ENCODE peak calls at places on chromosomes 1 and 21, in nine cellular contexts. One of them, this sample, is unnamed.

GRCh38 chr1:25519624-25520023 is 23.8 kb upstream of the LDLRAP1 start:
- DNase-seq in esophagus muscularis mucosa: no peak
- DNase-seq in tibial nerve: no peak
- DNase-seq in sigmoid colon: no peak
- DNase-seq in colonic mucosa: no peak
- DNase-seq in IMR-90: peak
- DNase-seq in GM23338: no peak
- DNase-seq in cardiac fibroblast: peak
- DNase-seq in lower lobe of right lung: no peak
- DNase-seq in this sample: peak

GRCh38 chr21:32772281-32773047 is 909 bp upstream of the PAXBP1 start:
- DNase-seq in cardiac fibroblast: peak
- DNase-seq in IMR-90: peak
- DNase-seq in colonic mucosa: peak
- DNase-seq in GM23338: peak
- DNase-seq in tibial nerve: peak
- DNase-seq in lower lobe of right lung: no peak
- DNase-seq in esophagus muscularis mucosa: no peak
- DNase-seq in sigmoid colon: no peak
- DNase-seq in this sample: peak

GRCh38 chr1:2836333-2836970 is 35.0 kb upstream of the TTC34 start:
- DNase-seq in GM23338: no peak
- DNase-seq in lower lobe of right lung: peak
- DNase-seq in IMR-90: no peak
- DNase-seq in tibial nerve: no peak
- DNase-seq in sigmoid colon: no peak
- DNase-seq in cardiac fibroblast: no peak
- DNase-seq in esophagus muscularis mucosa: no peak
- DNase-seq in colonic mucosa: no peak
- DNase-seq in this sample: no peak

GRCh38 chr21:46156378-46156645 is 933 bp upstream of the FTCD start:
- DNase-seq in lower lobe of right lung: no peak
- DNase-seq in GM23338: no peak
- DNase-seq in cardiac fibroblast: no peak
- DNase-seq in tibial nerve: no peak
- DNase-seq in sigmoid colon: peak
- DNase-seq in esophagus muscularis mucosa: no peak
- DNase-seq in IMR-90: no peak
- DNase-seq in colonic mucosa: no peak
- DNase-seq in this sample: no peak

GRCh38 chr21:41422546-41423372 is 3.3 kb upstream of the MX1 start:
- DNase-seq in IMR-90: no peak
- DNase-seq in sigmoid colon: no peak
- DNase-seq in tibial nerve: no peak
- DNase-seq in GM23338: no peak
- DNase-seq in cardiac fibroblast: no peak
- DNase-seq in colonic mucosa: no peak
- DNase-seq in esophagus muscularis mucosa: no peak
- DNase-seq in lower lobe of right lung: no peak
- DNase-seq in this sample: no peak

GRCh38 chr1:223023863-223024262 is 119.2 kb downstream of the TLR5 start:
- DNase-seq in GM23338: no peak
- DNase-seq in IMR-90: no peak
- DNase-seq in tibial nerve: no peak
- DNase-seq in lower lobe of right lung: no peak
- DNase-seq in cardiac fibroblast: no peak
- DNase-seq in sigmoid colon: no peak
- DNase-seq in colonic mucosa: no peak
- DNase-seq in esophagus muscularis mucosa: no peak
- DNase-seq in this sample: no peak

GRCh38 chr1:31297273-31298247 is 728 bp downstream of the ZCCHC17 start:
- DNase-seq in colonic mucosa: peak
- DNase-seq in GM23338: peak
- DNase-seq in lower lobe of right lung: no peak
- DNase-seq in tibial nerve: no peak
- DNase-seq in esophagus muscularis mucosa: no peak
- DNase-seq in IMR-90: peak
- DNase-seq in cardiac fibroblast: peak
- DNase-seq in sigmoid colon: no peak
- DNase-seq in this sample: peak

GRCh38 chr1:100606438-100606837 is 68.5 kb downstream of the GPR88 start:
- DNase-seq in sigmoid colon: no peak
- DNase-seq in tibial nerve: peak
- DNase-seq in esophagus muscularis mucosa: no peak
- DNase-seq in IMR-90: peak
- DNase-seq in GM23338: peak
- DNase-seq in colonic mucosa: peak
- DNase-seq in cardiac fibroblast: peak
- DNase-seq in lower lobe of right lung: no peak
- DNase-seq in this sample: peak

GRCh38 chr1:116568925-116569490 is 1.8 kb downstream of the CD58 start:
- DNase-seq in cardiac fibroblast: no peak
- DNase-seq in GM23338: no peak
- DNase-seq in tibial nerve: no peak
- DNase-seq in IMR-90: no peak
- DNase-seq in lower lobe of right lung: no peak
- DNase-seq in sigmoid colon: no peak
- DNase-seq in esophagus muscularis mucosa: no peak
- DNase-seq in colonic mucosa: no peak
- DNase-seq in this sample: no peak
- TF ChIP-seq CTCF in cardiac fibroblast: no peak
- TF ChIP-seq CTCF in GM23338: no peak
- TF ChIP-seq CTCF in tibial nerve: no peak
- TF ChIP-seq CTCF in IMR-90: no peak
- TF ChIP-seq CTCF in lower lobe of right lung: no peak
- TF ChIP-seq CTCF in sigmoid colon: no peak
- TF ChIP-seq CTCF in esophagus muscularis mucosa: no peak
- TF ChIP-seq CTCF in colonic mucosa: no peak
- TF ChIP-seq CTCF in this sample: no peak

GRCh38 chr1:23422955-23423354 is 1.6 kb downstream of the TCEA3 start:
- DNase-seq in cardiac fibroblast: no peak
- DNase-seq in tibial nerve: peak
- DNase-seq in IMR-90: no peak
- DNase-seq in colonic mucosa: no peak
- DNase-seq in GM23338: no peak
- DNase-seq in sigmoid colon: no peak
- DNase-seq in lower lobe of right lung: no peak
- DNase-seq in esophagus muscularis mucosa: no peak
- DNase-seq in this sample: peak

GRCh38 chr1:23421752-23422312 is 2.7 kb downstream of the TCEA3 start:
- DNase-seq in GM23338: no peak
- DNase-seq in IMR-90: peak
- DNase-seq in cardiac fibroblast: peak
- DNase-seq in tibial nerve: peak
- DNase-seq in colonic mucosa: peak
- DNase-seq in esophagus muscularis mucosa: no peak
- DNase-seq in sigmoid colon: peak
- DNase-seq in lower lobe of right lung: no peak
- DNase-seq in this sample: peak

GRCh38 chr1:23421343-23421742 is 3.2 kb downstream of the TCEA3 start:
- DNase-seq in GM23338: no peak
- DNase-seq in tibial nerve: no peak
- DNase-seq in IMR-90: no peak
- DNase-seq in sigmoid colon: no peak
- DNase-seq in cardiac fibroblast: no peak
- DNase-seq in colonic mucosa: no peak
- DNase-seq in lower lobe of right lung: no peak
- DNase-seq in esophagus muscularis mucosa: no peak
- DNase-seq in this sample: no peak

GRCh38 chr1:23423415-23424170 is 955 bp downstream of the TCEA3 start:
- DNase-seq in lower lobe of right lung: peak
- DNase-seq in sigmoid colon: no peak
- DNase-seq in colonic mucosa: peak
- DNase-seq in tibial nerve: no peak
- DNase-seq in IMR-90: no peak
- DNase-seq in cardiac fibroblast: no peak
- DNase-seq in GM23338: peak
- DNase-seq in esophagus muscularis mucosa: no peak
- DNase-seq in this sample: no peak

GRCh38 chr1:23422313-23422877 is 2.2 kb downstream of the TCEA3 start:
- DNase-seq in IMR-90: peak
- DNase-seq in lower lobe of right lung: peak
- DNase-seq in GM23338: no peak
- DNase-seq in esophagus muscularis mucosa: no peak
- DNase-seq in tibial nerve: peak
- DNase-seq in cardiac fibroblast: peak
- DNase-seq in colonic mucosa: peak
- DNase-seq in sigmoid colon: peak
- DNase-seq in this sample: peak
- H3K4me3 ChIP-seq in IMR-90: no peak
- H3K4me3 ChIP-seq in lower lobe of right lung: peak
- H3K4me3 ChIP-seq in GM23338: no peak
- H3K4me3 ChIP-seq in esophagus muscularis mucosa: peak
- H3K4me3 ChIP-seq in tibial nerve: no peak
- H3K4me3 ChIP-seq in cardiac fibroblast: no peak
- H3K4me3 ChIP-seq in colonic mucosa: peak
- H3K4me3 ChIP-seq in sigmoid colon: peak
- H3K4me3 ChIP-seq in this sample: peak

GRCh38 chr1:40610156-40610555 is 55.3 kb downstream of the RIMS3 start:
- DNase-seq in tibial nerve: no peak
- DNase-seq in cardiac fibroblast: no peak
- DNase-seq in colonic mucosa: no peak
- DNase-seq in sigmoid colon: no peak
- DNase-seq in GM23338: no peak
- DNase-seq in esophagus muscularis mucosa: no peak
- DNase-seq in lower lobe of right lung: no peak
- DNase-seq in IMR-90: no peak
- DNase-seq in this sample: no peak

GRCh38 chr1:40606160-40606559 is 59.3 kb downstream of the RIMS3 start:
- DNase-seq in colonic mucosa: no peak
- DNase-seq in IMR-90: no peak
- DNase-seq in tibial nerve: no peak
- DNase-seq in esophagus muscularis mucosa: no peak
- DNase-seq in sigmoid colon: no peak
- DNase-seq in GM23338: no peak
- DNase-seq in lower lobe of right lung: no peak
- DNase-seq in cardiac fibroblast: no peak
- DNase-seq in this sample: no peak

GRCh38 chr1:40606978-40607377 is 58.5 kb downstream of the RIMS3 start:
- DNase-seq in lower lobe of right lung: no peak
- DNase-seq in tibial nerve: no peak
- DNase-seq in sigmoid colon: no peak
- DNase-seq in esophagus muscularis mucosa: no peak
- DNase-seq in cardiac fibroblast: no peak
- DNase-seq in colonic mucosa: no peak
- DNase-seq in GM23338: no peak
- DNase-seq in IMR-90: no peak
- DNase-seq in this sample: no peak

GRCh38 chr1:40612345-40612831 is 53.1 kb downstream of the RIMS3 start:
- DNase-seq in esophagus muscularis mucosa: no peak
- DNase-seq in colonic mucosa: peak
- DNase-seq in cardiac fibroblast: peak
- DNase-seq in GM23338: peak
- DNase-seq in sigmoid colon: no peak
- DNase-seq in IMR-90: peak
- DNase-seq in tibial nerve: peak
- DNase-seq in lower lobe of right lung: no peak
- DNase-seq in this sample: peak

GRCh38 chr1:40607921-40608320 is 57.6 kb downstream of the RIMS3 start:
- DNase-seq in IMR-90: no peak
- DNase-seq in esophagus muscularis mucosa: no peak
- DNase-seq in tibial nerve: no peak
- DNase-seq in GM23338: no peak
- DNase-seq in colonic mucosa: no peak
- DNase-seq in sigmoid colon: no peak
- DNase-seq in lower lobe of right lung: no peak
- DNase-seq in cardiac fibroblast: no peak
- DNase-seq in this sample: no peak
- TF ChIP-seq CTCF in IMR-90: no peak
- TF ChIP-seq CTCF in esophagus muscularis mucosa: no peak
- TF ChIP-seq CTCF in tibial nerve: no peak
- TF ChIP-seq CTCF in GM23338: no peak
- TF ChIP-seq CTCF in colonic mucosa: no peak
- TF ChIP-seq CTCF in sigmoid colon: no peak
- TF ChIP-seq CTCF in lower lobe of right lung: no peak
- TF ChIP-seq CTCF in cardiac fibroblast: no peak
- TF ChIP-seq CTCF in this sample: no peak

DNA sequence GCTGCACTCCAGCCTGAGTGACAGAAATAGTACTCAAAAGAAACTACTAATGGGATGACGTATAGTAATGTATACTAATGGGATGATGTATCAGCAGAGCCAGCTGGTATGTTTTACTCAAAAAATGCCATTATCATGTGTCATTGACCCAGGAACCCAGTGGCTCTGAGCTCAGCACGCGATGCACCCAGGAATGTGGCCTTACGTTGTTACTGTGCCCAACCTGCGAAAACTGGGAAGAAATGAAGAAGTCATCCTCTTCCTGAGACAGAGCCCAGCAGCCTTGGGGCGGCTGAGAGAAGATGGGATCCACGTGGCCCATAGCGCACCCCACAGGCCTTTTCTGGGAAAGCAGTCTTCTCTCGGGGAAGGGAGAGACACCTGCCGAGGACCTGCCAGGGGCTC is 8.8 kb downstream of the UBE2J2 start:
- DNase-seq in cardiac fibroblast: peak
- DNase-seq in lower lobe of right lung: no peak
- DNase-seq in GM23338: peak
- DNase-seq in esophagus muscularis mucosa: no peak
- DNase-seq in IMR-90: peak
- DNase-seq in colonic mucosa: no peak
- DNase-seq in tibial nerve: no peak
- DNase-seq in sigmoid colon: no peak
- DNase-seq in this sample: peak
- H3K4me3 ChIP-seq in cardiac fibroblast: no peak
- H3K4me3 ChIP-seq in lower lobe of right lung: no peak
- H3K4me3 ChIP-seq in GM23338: no peak
- H3K4me3 ChIP-seq in esophagus muscularis mucosa: no peak
- H3K4me3 ChIP-seq in IMR-90: no peak
- H3K4me3 ChIP-seq in colonic mucosa: no peak
- H3K4me3 ChIP-seq in tibial nerve: no peak
- H3K4me3 ChIP-seq in sigmoid colon: no peak
- H3K4me3 ChIP-seq in this sample: no peak

GRCh38 chr1:9317591-9318331 is 25.1 kb downstream of the SPSB1 start:
- DNase-seq in GM23338: no peak
- DNase-seq in cardiac fibroblast: peak
- DNase-seq in sigmoid colon: peak
- DNase-seq in IMR-90: peak
- DNase-seq in lower lobe of right lung: no peak
- DNase-seq in tibial nerve: no peak
- DNase-seq in colonic mucosa: no peak
- DNase-seq in esophagus muscularis mucosa: no peak
- DNase-seq in this sample: peak

GRCh38 chr1:9316080-9316444 is 23.4 kb downstream of the SPSB1 start:
- DNase-seq in GM23338: no peak
- DNase-seq in cardiac fibroblast: no peak
- DNase-seq in tibial nerve: no peak
- DNase-seq in esophagus muscularis mucosa: no peak
- DNase-seq in lower lobe of right lung: no peak
- DNase-seq in sigmoid colon: no peak
- DNase-seq in IMR-90: no peak
- DNase-seq in colonic mucosa: no peak
- DNase-seq in this sample: no peak

GRCh38 chr1:9315411-9316079 is 22.9 kb downstream of the SPSB1 start:
- DNase-seq in lower lobe of right lung: no peak
- DNase-seq in cardiac fibroblast: peak
- DNase-seq in sigmoid colon: no peak
- DNase-seq in tibial nerve: no peak
- DNase-seq in colonic mucosa: no peak
- DNase-seq in IMR-90: peak
- DNase-seq in GM23338: no peak
- DNase-seq in esophagus muscularis mucosa: no peak
- DNase-seq in this sample: peak

GRCh38 chr1:9316512-9316911 is 23.8 kb downstream of the SPSB1 start:
- DNase-seq in lower lobe of right lung: no peak
- DNase-seq in sigmoid colon: no peak
- DNase-seq in tibial nerve: no peak
- DNase-seq in colonic mucosa: no peak
- DNase-seq in esophagus muscularis mucosa: no peak
- DNase-seq in GM23338: no peak
- DNase-seq in IMR-90: no peak
- DNase-seq in cardiac fibroblast: no peak
- DNase-seq in this sample: no peak

GRCh38 chr1:9317072-9317471 is 24.4 kb downstream of the SPSB1 start:
- DNase-seq in lower lobe of right lung: no peak
- DNase-seq in cardiac fibroblast: no peak
- DNase-seq in tibial nerve: no peak
- DNase-seq in GM23338: no peak
- DNase-seq in sigmoid colon: no peak
- DNase-seq in colonic mucosa: no peak
- DNase-seq in esophagus muscularis mucosa: no peak
- DNase-seq in IMR-90: no peak
- DNase-seq in this sample: no peak
- TF ChIP-seq CTCF in lower lobe of right lung: no peak
- TF ChIP-seq CTCF in cardiac fibroblast: no peak
- TF ChIP-seq CTCF in tibial nerve: no peak
- TF ChIP-seq CTCF in GM23338: no peak
- TF ChIP-seq CTCF in sigmoid colon: no peak
- TF ChIP-seq CTCF in colonic mucosa: no peak
- TF ChIP-seq CTCF in esophagus muscularis mucosa: no peak
- TF ChIP-seq CTCF in IMR-90: no peak
- TF ChIP-seq CTCF in this sample: no peak